ENCODE peak calls at places on chromosomes 6 and 20, in seven cellular contexts. One of them, this sample, is unnamed.

GRCh38 chr6:82118150-82118562 is 129.4 kb downstream of the IBTK start:
- DNase-seq in colonic mucosa: no peak
- DNase-seq in A673: peak; percentile 37
- DNase-seq in keratinocyte: no peak
- DNase-seq in BJ: no peak
- DNase-seq in heart left ventricle: no peak
- DNase-seq in brain microvascular endothelial cell: no peak
- DNase-seq in this sample: peak; percentile 25

GRCh38 chr20:44734938-44735337 is 10.7 kb upstream of the KCNK15 start:
- DNase-seq in heart left ventricle: no peak
- DNase-seq in keratinocyte: no peak
- DNase-seq in BJ: no peak
- DNase-seq in A673: peak; percentile 60
- DNase-seq in brain microvascular endothelial cell: peak; percentile 33
- DNase-seq in colonic mucosa: no peak
- DNase-seq in this sample: peak; percentile 59

GRCh38 chr6:158571826-158572652 is 12.1 kb downstream of the TMEM181 start:
- DNase-seq in A673: no peak
- DNase-seq in colonic mucosa: peak; percentile 86
- DNase-seq in BJ: no peak
- DNase-seq in brain microvascular endothelial cell: no peak
- DNase-seq in keratinocyte: no peak
- DNase-seq in heart left ventricle: no peak
- DNase-seq in this sample: peak; percentile 52

GRCh38 chr20:62030834-62031434 is 34.7 kb downstream of the TAF4 start:
- DNase-seq in colonic mucosa: no peak
- DNase-seq in heart left ventricle: peak; percentile 34
- DNase-seq in keratinocyte: no peak
- DNase-seq in BJ: no peak
- DNase-seq in A673: no peak
- DNase-seq in brain microvascular endothelial cell: no peak
- DNase-seq in this sample: peak; percentile 64

GRCh38 chr20:24765316-24766142 is 183.5 kb upstream of the CST7 start:
- DNase-seq in BJ: no peak
- DNase-seq in colonic mucosa: no peak
- DNase-seq in keratinocyte: no peak
- DNase-seq in A673: no peak
- DNase-seq in heart left ventricle: no peak
- DNase-seq in brain microvascular endothelial cell: no peak
- DNase-seq in this sample: no peak

GRCh38 chr6:31204751-31205145 is 34.3 kb upstream of the POU5F1 start:
- DNase-seq in BJ: no peak
- DNase-seq in A673: no peak
- DNase-seq in keratinocyte: no peak
- DNase-seq in heart left ventricle: no peak
- DNase-seq in colonic mucosa: peak; percentile 19
- DNase-seq in brain microvascular endothelial cell: no peak
- DNase-seq in this sample: peak; percentile 38

GRCh38 chr20:25306991-25307903 is 59.4 kb downstream of the PYGB start:
- DNase-seq in BJ: no peak
- DNase-seq in keratinocyte: no peak
- DNase-seq in A673: no peak
- DNase-seq in heart left ventricle: peak; percentile 54
- DNase-seq in brain microvascular endothelial cell: no peak
- DNase-seq in colonic mucosa: no peak
- DNase-seq in this sample: no peak

GRCh38 chr6:7052441-7052936 is 55.3 kb upstream of the RREB1 start:
- DNase-seq in BJ: peak; percentile 19
- DNase-seq in brain microvascular endothelial cell: peak; percentile 88
- DNase-seq in keratinocyte: no peak
- DNase-seq in A673: peak; percentile 74
- DNase-seq in colonic mucosa: peak; percentile 47
- DNase-seq in heart left ventricle: peak; percentile 85
- DNase-seq in this sample: peak; percentile 38

GRCh38 chr20:31560900-31561598 is 44.0 kb upstream of the ID1 start:
- DNase-seq in A673: peak; percentile 54
- DNase-seq in heart left ventricle: no peak
- DNase-seq in colonic mucosa: no peak
- DNase-seq in keratinocyte: peak; percentile 88
- DNase-seq in BJ: peak; percentile 90
- DNase-seq in brain microvascular endothelial cell: peak; percentile 95
- DNase-seq in this sample: peak; percentile 96

GRCh38 chr6:434051-434705 is 42.6 kb downstream of the IRF4 start:
- DNase-seq in brain microvascular endothelial cell: no peak
- DNase-seq in colonic mucosa: no peak
- DNase-seq in keratinocyte: no peak
- DNase-seq in A673: no peak
- DNase-seq in BJ: no peak
- DNase-seq in heart left ventricle: no peak
- DNase-seq in this sample: no peak

GRCh38 chr6:145735356-145736165 is at the start of gene EPM2A:
- DNase-seq in brain microvascular endothelial cell: peak; percentile 67
- DNase-seq in keratinocyte: no peak
- DNase-seq in A673: peak; percentile 85
- DNase-seq in heart left ventricle: peak; percentile 92
- DNase-seq in BJ: peak; percentile 19
- DNase-seq in colonic mucosa: peak; percentile 80
- DNase-seq in this sample: peak; percentile 54

GRCh38 chr20:20225325-20225724 is 142.6 kb upstream of the INSM1 start:
- DNase-seq in heart left ventricle: no peak
- DNase-seq in keratinocyte: no peak
- DNase-seq in BJ: no peak
- DNase-seq in brain microvascular endothelial cell: no peak
- DNase-seq in colonic mucosa: no peak
- DNase-seq in A673: no peak
- DNase-seq in this sample: no peak
- H3K4me3 ChIP-seq in heart left ventricle: no peak overlapping the region
- H3K4me3 ChIP-seq in keratinocyte: no peak overlapping the region
- H3K4me3 ChIP-seq in BJ: no peak overlapping the region
- H3K4me3 ChIP-seq in brain microvascular endothelial cell: no peak overlapping the region
- H3K4me3 ChIP-seq in colonic mucosa: no peak overlapping the region
- H3K4me3 ChIP-seq in A673: no peak overlapping the region
- H3K4me3 ChIP-seq in this sample: no peak overlapping the region

DNA sequence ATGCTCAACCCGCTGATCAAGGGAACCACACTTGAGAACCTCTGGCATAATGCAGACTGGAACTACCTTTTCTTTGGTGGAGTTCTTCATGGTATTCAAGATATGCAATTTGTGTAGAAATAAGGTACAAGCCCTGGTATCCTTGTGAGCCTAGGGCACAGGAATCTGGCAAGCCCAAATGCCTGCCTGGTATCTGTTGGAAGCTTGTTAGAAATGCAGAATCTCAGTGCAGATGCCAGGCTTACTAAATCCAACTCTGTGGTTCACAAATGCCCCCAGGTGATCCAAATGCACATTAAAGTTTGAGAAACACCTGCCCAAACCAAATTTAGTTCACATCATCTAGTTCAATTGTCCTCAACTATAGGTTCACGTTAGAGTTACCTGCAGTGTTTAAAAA is 159.8 kb upstream of the LAMP5 start:
- DNase-seq in A673: no peak
- DNase-seq in keratinocyte: no peak
- DNase-seq in heart left ventricle: no peak
- DNase-seq in brain microvascular endothelial cell: no peak
- DNase-seq in colonic mucosa: no peak
- DNase-seq in BJ: no peak
- DNase-seq in this sample: no peak
- H3K4me3 ChIP-seq in A673: no peak overlapping the region
- H3K4me3 ChIP-seq in keratinocyte: no peak overlapping the region
- H3K4me3 ChIP-seq in heart left ventricle: no peak overlapping the region
- H3K4me3 ChIP-seq in brain microvascular endothelial cell: no peak overlapping the region
- H3K4me3 ChIP-seq in colonic mucosa: no peak overlapping the region
- H3K4me3 ChIP-seq in BJ: no peak overlapping the region
- H3K4me3 ChIP-seq in this sample: no peak overlapping the region

GRCh38 chr20:3157817-3158216 is 1.8 kb downstream of the FASTKD5 start:
- DNase-seq in A673: no peak
- DNase-seq in keratinocyte: no peak
- DNase-seq in brain microvascular endothelial cell: no peak
- DNase-seq in colonic mucosa: no peak
- DNase-seq in BJ: no peak
- DNase-seq in heart left ventricle: no peak
- DNase-seq in this sample: no peak

GRCh38 chr20:3160418-3160817 is 753 bp upstream of the FASTKD5 start:
- DNase-seq in heart left ventricle: no peak
- DNase-seq in keratinocyte: no peak
- DNase-seq in brain microvascular endothelial cell: no peak
- DNase-seq in A673: no peak
- DNase-seq in colonic mucosa: no peak
- DNase-seq in BJ: no peak
- DNase-seq in this sample: no peak

GRCh38 chr20:3158968-3159431 is 665 bp downstream of the FASTKD5 start:
- DNase-seq in BJ: no peak
- DNase-seq in brain microvascular endothelial cell: peak; percentile 5
- DNase-seq in A673: peak; percentile 26
- DNase-seq in heart left ventricle: no peak
- DNase-seq in colonic mucosa: no peak
- DNase-seq in keratinocyte: no peak
- DNase-seq in this sample: no peak

GRCh38 chr20:3161316-3162079 is 1.8 kb upstream of the FASTKD5 start:
- DNase-seq in brain microvascular endothelial cell: no peak
- DNase-seq in A673: no peak
- DNase-seq in keratinocyte: no peak
- DNase-seq in heart left ventricle: no peak
- DNase-seq in colonic mucosa: no peak
- DNase-seq in BJ: no peak
- DNase-seq in this sample: no peak

DNA sequence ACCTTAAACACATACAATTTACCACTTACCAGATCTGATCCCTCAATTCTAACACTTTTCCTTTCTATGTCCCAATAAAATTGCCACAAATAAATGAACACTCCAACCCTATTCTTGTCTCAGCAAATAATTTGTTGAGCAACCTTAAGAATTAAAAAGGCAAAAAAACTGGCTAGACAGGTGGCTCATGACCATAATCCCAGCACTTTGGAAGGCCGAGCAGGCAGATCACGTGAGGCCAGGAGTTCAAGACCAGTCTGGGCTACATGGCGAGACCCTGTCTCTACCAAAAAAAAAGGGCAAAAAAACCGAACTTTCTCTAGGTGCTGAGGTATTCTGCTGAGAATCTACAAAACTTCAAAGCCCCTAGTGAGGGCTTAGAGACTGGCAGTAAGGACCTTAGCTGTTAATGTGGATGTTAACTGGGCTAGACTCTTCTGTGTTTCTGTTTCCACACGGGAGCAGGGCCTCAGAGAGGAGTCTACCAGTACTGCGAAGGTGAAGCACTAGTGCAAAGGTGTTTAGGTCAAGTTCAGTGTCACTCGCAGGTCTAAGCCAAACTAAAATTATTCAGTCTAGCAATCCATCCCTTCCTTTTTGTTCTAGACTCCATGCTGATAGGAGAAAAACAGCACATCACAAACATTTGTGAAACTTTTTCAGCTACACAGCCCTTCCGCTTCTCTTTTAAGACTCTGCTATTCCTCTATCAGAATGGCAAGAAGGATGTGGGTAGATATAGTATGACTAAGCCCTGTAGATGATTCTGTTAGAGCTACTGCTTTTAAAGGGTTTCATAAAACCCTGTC is 2.6 kb downstream of the FASTKD5 start:
- DNase-seq in heart left ventricle: no peak
- DNase-seq in A673: no peak
- DNase-seq in colonic mucosa: no peak
- DNase-seq in BJ: no peak
- DNase-seq in keratinocyte: no peak
- DNase-seq in brain microvascular endothelial cell: no peak
- DNase-seq in this sample: peak; percentile 30
- H3K4me3 ChIP-seq in heart left ventricle: no peak overlapping the region
- H3K4me3 ChIP-seq in A673: no peak overlapping the region
- H3K4me3 ChIP-seq in colonic mucosa: no peak overlapping the region
- H3K4me3 ChIP-seq in BJ: no peak overlapping the region
- H3K4me3 ChIP-seq in keratinocyte: no peak overlapping the region
- H3K4me3 ChIP-seq in brain microvascular endothelial cell: no peak overlapping the region
- H3K4me3 ChIP-seq in this sample: no peak overlapping the region

GRCh38 chr20:2289475-2289874 is 6.3 kb upstream of the TGM3 start:
- DNase-seq in colonic mucosa: no peak
- DNase-seq in BJ: no peak
- DNase-seq in A673: no peak
- DNase-seq in heart left ventricle: no peak
- DNase-seq in brain microvascular endothelial cell: no peak
- DNase-seq in keratinocyte: no peak
- DNase-seq in this sample: no peak
- H3K4me3 ChIP-seq in colonic mucosa: no peak overlapping the region
- H3K4me3 ChIP-seq in BJ: no peak overlapping the region
- H3K4me3 ChIP-seq in A673: no peak overlapping the region
- H3K4me3 ChIP-seq in heart left ventricle: no peak overlapping the region
- H3K4me3 ChIP-seq in brain microvascular endothelial cell: no peak overlapping the region
- H3K4me3 ChIP-seq in keratinocyte: no peak overlapping the region
- H3K4me3 ChIP-seq in this sample: no peak overlapping the region

This sample was measured in bronchial epithelial cell.